ENCODE peak calls at places on chromosomes 6 and 20, in six cellular contexts. M is cardiac fibroblast, U is neural progenitor cell, F is left ventricle myocardium inferior, V is glutamatergic neuron, K is OCI-LY7. Y is an unnamed sample.

GRCh38 chr6:146620655-146621054 is 21.9 kb downstream of the ADGB start:
- DNase-seq in M (peak; percentile 14), U (no peak), F (no peak), V (no peak), K (no peak), Y (no peak)

GRCh38 chr6:151690768-151691562 is 116.5 kb upstream of the ESR1 start:
- DNase-seq in M (peak; percentile 72), U (no peak), F (no peak), V (no peak), K (peak; percentile 19), Y (no peak)

GRCh38 chr6:45436544-45437440 is 59.1 kb upstream of the SUPT3H start:
- DNase-seq in M (peak; percentile 87), U (no peak), F (no peak), V (no peak), K (no peak), Y (no peak)

GRCh38 chr20:48489656-48490055 is 338.1 kb downstream of the PREX1 start:
- DNase-seq in M (no peak), U (peak; percentile 36), F (no peak), V (no peak), K (no peak), Y (no peak)

GRCh38 chr20:24795444-24795843 is 153.6 kb upstream of the CST7 start:
- DNase-seq in M (no peak), U (no peak), F (no peak), V (no peak), K (no peak), Y (no peak)

GRCh38 chr6:6781172-6781876 is 192.8 kb downstream of the LY86 start:
- DNase-seq in M (peak; percentile 86), U (no peak), F (no peak), V (no peak), K (no peak), Y (no peak)

GRCh38 chr6:168686831-168687730 is 246.1 kb downstream of the SMOC2 start:
- DNase-seq in M (no peak), U (peak; percentile 31), F (no peak), V (no peak), K (no peak), Y (no peak)

GRCh38 chr6:156028310-156029131 is 572.9 kb upstream of the NOX3 start:
- DNase-seq in M (no peak), U (no peak), F (no peak), V (no peak), K (peak; percentile 34), Y (no peak)

GRCh38 chr6:169326067-169326799 is 72.6 kb upstream of the THBS2 start:
- DNase-seq in M (peak; percentile 75), U (peak; percentile 69), F (no peak), V (peak; percentile 41), K (no peak), Y (no peak)

DNA sequence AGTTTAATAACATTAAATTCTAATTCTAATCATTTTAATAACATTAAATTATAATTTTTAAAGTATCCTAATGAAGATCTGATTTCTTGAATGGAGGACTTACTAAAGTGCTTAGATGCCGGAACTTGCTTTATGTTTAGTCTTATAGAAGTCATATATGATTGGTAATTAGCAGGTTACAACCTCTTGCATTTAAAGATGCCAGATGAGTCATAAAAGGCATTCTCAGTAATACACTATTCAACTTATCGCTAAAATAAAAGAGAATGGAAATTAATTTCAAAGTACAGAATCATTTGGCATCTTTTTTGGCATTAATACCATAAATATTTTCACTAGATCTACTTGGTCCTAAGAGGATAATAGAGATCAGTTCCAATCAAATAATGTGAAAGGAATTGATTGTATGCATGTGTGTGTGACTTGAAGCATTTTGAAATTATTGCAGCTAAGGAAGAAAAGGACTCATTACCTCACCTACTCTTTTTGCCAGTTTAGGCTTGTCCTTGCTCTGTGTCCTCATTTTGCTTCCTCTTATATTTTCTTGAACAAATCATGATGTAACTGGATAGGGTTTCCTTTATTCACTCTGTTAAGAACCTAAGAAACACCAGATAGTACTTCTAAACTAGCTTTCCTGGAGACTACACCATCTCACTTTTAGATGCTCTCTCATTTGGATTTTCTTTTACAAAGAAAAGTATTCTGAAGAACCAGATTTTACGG is 2.7 kb downstream of the COL21A1 start:
- DNase-seq in M (no peak), U (no peak), F (no peak), V (no peak), K (no peak), Y (no peak)
- TF ChIP-seq CTCF in M (no peak), U (no peak), F (no peak), V (no peak), K (no peak), Y (no peak)

GRCh38 chr20:37365760-37366638 is 20.1 kb downstream of the SRC start:
- DNase-seq in M (no peak), U (no peak), F (no peak), V (no peak), K (peak; percentile 49), Y (no peak)
- TF ChIP-seq CTCF in M (no peak), U (no peak), F (no peak), V (no peak), K (no peak), Y (no peak)

DNA sequence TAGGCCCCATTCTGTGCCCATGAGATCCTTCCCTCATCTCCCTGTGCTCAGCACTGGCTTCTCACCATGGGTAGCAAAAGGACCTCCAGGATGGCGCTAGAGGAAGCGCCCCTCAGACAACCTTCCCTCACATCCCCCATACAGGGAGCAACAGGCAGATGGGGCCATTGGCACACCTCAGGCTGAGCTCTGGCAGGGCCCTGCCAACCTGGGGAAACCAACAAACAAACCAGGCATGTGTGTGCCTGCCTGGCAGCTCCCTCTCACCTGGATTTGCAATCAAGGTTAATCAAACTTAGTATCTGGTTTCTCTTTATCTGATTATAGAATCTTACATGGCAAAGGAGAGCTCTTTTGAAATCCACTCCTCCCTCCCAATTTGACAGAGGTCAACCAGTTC is 134.9 kb downstream of the SLC23A2 start:
- DNase-seq in M (no peak), U (no peak), F (no peak), V (no peak), K (no peak), Y (no peak)
- TF ChIP-seq CTCF in M (no peak), U (no peak), F (no peak), V (no peak), K (no peak), Y (no peak)

GRCh38 chr20:47217482-47218446 is 138.7 kb downstream of the ZMYND8 start:
- DNase-seq in M (no peak), U (no peak), F (no peak), V (no peak), K (no peak), Y (no peak)

GRCh38 chr20:47222728-47223127 is 133.8 kb downstream of the ZMYND8 start:
- DNase-seq in M (no peak), U (no peak), F (no peak), V (no peak), K (no peak), Y (no peak)

GRCh38 chr20:47216819-47217410 is 139.6 kb downstream of the ZMYND8 start:
- DNase-seq in M (no peak), U (no peak), F (no peak), V (no peak), K (no peak), Y (no peak)

GRCh38 chr20:47221036-47221625 is 135.4 kb downstream of the ZMYND8 start:
- DNase-seq in M (no peak), U (no peak), F (no peak), V (no peak), K (no peak), Y (no peak)

DNA sequence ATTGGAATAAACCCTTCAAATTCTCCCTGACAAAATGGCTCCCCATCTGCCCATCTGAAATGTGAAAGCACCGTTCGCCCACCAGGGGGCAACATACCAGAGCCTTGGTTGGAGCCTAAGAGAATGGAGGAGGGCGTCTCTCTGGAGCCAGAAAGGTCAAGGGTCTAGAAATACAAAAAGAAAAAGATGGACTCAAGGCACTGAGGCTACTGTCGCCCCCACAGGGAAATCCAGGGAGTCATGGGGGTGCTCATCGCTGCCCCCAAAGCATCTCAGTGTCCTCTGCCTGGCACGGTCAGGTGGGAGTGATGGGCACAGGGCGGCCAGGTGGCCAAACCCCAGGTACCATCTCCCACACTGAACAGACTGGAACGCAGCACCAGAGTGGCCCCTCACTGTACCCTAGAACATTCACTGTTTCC is 136.3 kb downstream of the ZMYND8 start:
- DNase-seq in M (peak; percentile 60), U (peak; percentile 66), F (no peak), V (peak; percentile 81), K (peak; percentile 52), Y (no peak)
- TF ChIP-seq CTCF in M (peak; percentile 79), U (peak; percentile 78), F (peak; percentile 54), V (peak; percentile 83), K (peak; percentile 88), Y (peak; percentile 73)